ENCODE peak calls at places on chromosomes 6 and 20, in nine cellular contexts. H, B, G, Z, Y, W, A, S and R are unnamed samples. For H3K9me3, the result is how much of the 10 kb centered on the place peaks cover.

GRCh38 chr6:39770476-39770875 is 21.7 kb upstream of the DAAM2 start:
- DNase-seq in H (no peak), S (no peak), W (no peak), Y (no peak), B (no peak), Z (no peak), G (no peak), A (no peak), R (no peak)

GRCh38 chr6:169723991-169724553 is at the start of gene PHF10:
- DNase-seq in B (peak), Z (peak), G (peak), A (no peak), H (no peak), Y (no peak), W (no peak), S (no peak), R (no peak)

GRCh38 chr6:53326372-53327016 is 22.3 kb downstream of the ELOVL5 start:
- DNase-seq in G (no peak), Y (no peak), H (peak), W (no peak), S (peak), B (peak), Z (no peak), A (peak), R (no peak)

GRCh38 chr6:75896526-75896925 is 147.5 kb downstream of the MYO6 start:
- DNase-seq in Y (no peak), H (peak), S (no peak), W (no peak), B (no peak), A (no peak), G (no peak), Z (no peak), R (no peak)

GRCh38 chr20:62571667-62572344 is 70.5 kb upstream of the SLCO4A1 start:
- DNase-seq in G (no peak), W (no peak), H (no peak), B (no peak), Z (no peak), A (no peak), S (no peak), Y (no peak), R (no peak)

GRCh38 chr6:151805286-151805840 is 2.1 kb upstream of the ESR1 start:
- DNase-seq in H (no peak), Y (no peak), A (no peak), S (peak), G (peak), W (no peak), Z (peak), B (peak), R (no peak)

GRCh38 chr6:125082931-125083683 is 70.5 kb upstream of the TPD52L1 start:
- DNase-seq in B (no peak), Y (no peak), H (no peak), G (no peak), W (no peak), S (no peak), Z (no peak), A (peak), R (no peak)

GRCh38 chr6:31794294-31794865 is 1.2 kb downstream of the VARS1 start:
- DNase-seq in H (no peak), W (no peak), Z (peak), A (no peak), Y (no peak), B (no peak), G (no peak), S (no peak), R (no peak)

GRCh38 chr20:46199198-46199597 is 81.1 kb downstream of the CD40 start:
- DNase-seq in G (no peak), S (no peak), Z (peak), B (no peak), Y (no peak), A (no peak), W (no peak), H (no peak), R (no peak)

GRCh38 chr6:25172819-25173218 is 106.4 kb upstream of the CARMIL1 start:
- DNase-seq in Z (no peak), Y (no peak), A (peak), G (no peak), S (no peak), B (no peak), H (peak), W (no peak), R (no peak)

GRCh38 chr6:72966628-72967280 is 258.5 kb downstream of the KHDC1L start:
- DNase-seq in A (peak), S (no peak), B (no peak), W (no peak), H (no peak), Z (no peak), G (no peak), Y (no peak), R (no peak)

GRCh38 chr6:163483107-163483506 is 68.6 kb downstream of the QKI start:
- DNase-seq in W (no peak), G (no peak), Y (no peak), S (no peak), A (no peak), B (no peak), Z (no peak), H (no peak), R (no peak)

GRCh38 chr6:37988696-37989095 is 169.2 kb downstream of the ZFAND3 start:
- DNase-seq in G (no peak), A (no peak), Y (no peak), B (no peak), Z (no peak), W (no peak), H (peak), S (no peak), R (no peak)

GRCh38 chr6:88629838-88630462 is 333.5 kb downstream of the RNGTT start:
- DNase-seq in G (no peak), Z (peak), B (no peak), Y (no peak), H (no peak), A (no peak), S (no peak), W (no peak), R (no peak)

GRCh38 chr6:113187671-113188070 is 669.5 kb upstream of the MARCKS start:
- DNase-seq in S (no peak), B (no peak), H (no peak), W (no peak), Y (no peak), A (no peak), Z (no peak), G (no peak), R (no peak)

GRCh38 chr20:40770564-40771307 is 81.7 kb upstream of the MAFB start:
- DNase-seq in G (no peak), Z (no peak), W (no peak), H (no peak), A (no peak), Y (peak), B (peak), S (no peak), R (no peak)

GRCh38 chr6:9659848-9660247 is 755.0 kb downstream of the TFAP2A start:
- DNase-seq in H (no peak), W (no peak), A (no peak), Z (no peak), Y (no peak), B (no peak), S (no peak), G (no peak), R (no peak)
- H3K9me3 ChIP-seq in H (under half), W (under half), A (under half), Z (under half), Y (under half), B (under half), S (under half), G (under half), R (under half)

DNA sequence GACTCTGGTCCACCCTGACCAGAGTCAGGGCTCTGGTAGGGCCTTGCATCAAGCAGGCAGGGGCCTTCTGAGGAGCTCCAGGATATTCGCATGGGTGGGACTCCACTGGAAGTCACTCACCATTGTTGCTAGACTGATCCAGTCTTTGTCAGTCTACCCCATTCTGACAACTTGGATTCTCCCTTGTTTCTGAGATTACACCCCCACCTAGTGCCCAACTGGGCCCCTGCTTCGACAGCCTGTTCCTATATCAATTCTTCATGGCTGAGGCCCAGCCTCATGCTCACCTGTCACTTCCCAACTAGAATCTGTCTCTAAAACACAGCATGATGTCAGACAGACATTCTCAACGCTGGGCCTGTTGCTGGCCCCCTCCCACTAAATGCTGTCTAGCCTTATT is 5.2 kb downstream of the SLC35D3 start:
- DNase-seq in H (no peak), W (no peak), Y (no peak), B (no peak), Z (peak), S (no peak), G (no peak), A (peak), R (no peak)
- TF ChIP-seq CTCF in H (peak), W (no peak), Y (no peak), B (peak), Z (peak), S (no peak), G (no peak), A (peak), R (peak)

DNA sequence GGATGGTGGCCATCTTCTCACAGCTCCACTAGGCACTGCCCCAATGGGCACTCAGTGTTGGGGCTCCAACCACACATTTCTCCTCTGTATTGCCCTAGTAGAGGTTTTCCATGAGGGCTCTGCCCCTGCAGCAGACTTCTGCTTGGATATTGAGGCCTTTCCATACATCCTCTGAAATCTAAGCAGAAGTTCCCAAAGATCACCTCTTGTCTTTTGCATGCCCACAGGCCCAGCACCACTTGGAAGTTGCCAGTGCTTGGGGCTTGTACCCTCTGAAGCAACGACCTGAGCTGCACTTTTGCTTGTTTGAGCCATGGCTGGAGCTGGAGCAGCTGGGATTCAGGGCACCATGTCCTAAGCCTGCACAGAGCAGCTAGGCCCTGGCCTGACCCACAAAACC is 189.1 kb upstream of the EYS start:
- DNase-seq in G (peak), A (no peak), Z (no peak), B (no peak), W (no peak), S (no peak), H (no peak), Y (no peak), R (no peak)
- H3K9me3 ChIP-seq in G (under half), A (under half), Z (under half), B (under half), W (under half), S (under half), H (under half), Y (under half), R (under half)

GRCh38 chr6:165562421-165563090 is 100.5 kb downstream of the PDE10A start:
- DNase-seq in W (no peak), S (no peak), Z (no peak), H (peak), A (no peak), G (no peak), B (no peak), Y (no peak), R (no peak)
- TF ChIP-seq CTCF in W (no peak), S (no peak), Z (no peak), H (no peak), A (no peak), G (no peak), B (no peak), Y (no peak), R (no peak)

DNA sequence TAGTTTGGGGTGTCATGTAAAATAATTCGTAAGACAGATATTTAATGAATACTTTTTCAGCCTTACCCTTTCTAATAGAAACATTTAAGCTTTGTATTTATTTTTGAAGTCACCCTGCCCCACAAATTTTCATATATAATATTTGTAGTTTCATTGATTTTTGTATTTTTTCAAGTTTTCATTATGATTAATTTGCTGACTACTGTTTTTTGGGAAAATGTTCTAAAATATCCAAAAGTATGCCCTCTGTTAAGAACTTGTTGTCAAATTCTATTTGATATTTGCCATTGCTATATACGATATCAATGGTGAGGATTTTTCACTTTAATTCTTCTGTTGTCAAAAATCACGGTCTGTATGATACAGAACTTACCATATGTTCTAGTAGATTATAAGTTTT is 793.9 kb upstream of the CITED2 start:
- DNase-seq in S (no peak), Z (no peak), B (no peak), A (no peak), Y (no peak), H (no peak), G (no peak), W (no peak), R (no peak)
- H3K9me3 ChIP-seq in S (under half), Z (under half), B (under half), A (under half), Y (under half), H (under half), G (under half), W (under half), R (under half)